ENCODE peak calls at places on chromosomes 4 and X, in four cellular contexts. I, P, H and M are unnamed samples.
A peak's percentile ranks its signal among the peaks of the same experiment; 100 is the strongest.

GRCh38 chrX:117711774-117712173 is 404.8 kb downstream of the KLHL13 start:
- DNase-seq in I (peak; percentile 48), P (no peak), H (no peak), M (no peak)

GRCh38 chr4:47490550-47490949 is 5.5 kb downstream of the ATP10D start:
- DNase-seq in I (peak; percentile 16), P (no peak), H (no peak), M (peak; percentile 51)

GRCh38 chr4:44553143-44553542 is 98.3 kb downstream of the YIPF7 start:
- DNase-seq in I (no peak), P (no peak), H (no peak), M (no peak)

GRCh38 chr4:27079056-27079455 is 218.4 kb downstream of the STIM2 start:
- DNase-seq in I (no peak), P (no peak), H (no peak), M (no peak)

GRCh38 chrX:120769576-120770341 is 105.9 kb downstream of the CT47B1 start:
- DNase-seq in I (peak; percentile 19), P (peak; percentile 80), H (peak; percentile 23), M (peak; percentile 25)

GRCh38 chr4:142365386-142365785 is 480.7 kb downstream of the INPP4B start:
- DNase-seq in I (no peak), P (no peak), H (no peak), M (no peak)

GRCh38 chrX:55056820-55057690 is 17.8 kb upstream of the PAGE2B start:
- DNase-seq in I (no peak), P (no peak), H (no peak), M (no peak)

GRCh38 chr4:54558889-54559682 is 98.7 kb upstream of the KIT start:
- DNase-seq in I (no peak), P (no peak), H (no peak), M (no peak)

GRCh38 chrX:70826715-70827114 is 81.8 kb downstream of the TEX11 start:
- DNase-seq in I (no peak), P (no peak), H (no peak), M (no peak)

GRCh38 chrX:135923353-135923752 is 29.8 kb downstream of the SAGE1 start:
- DNase-seq in I (no peak), P (no peak), H (no peak), M (peak; percentile 16)

GRCh38 chrX:77342028-77342427 is 105.2 kb upstream of the FGF16 start:
- DNase-seq in I (no peak), P (no peak), H (no peak), M (no peak)

GRCh38 chr4:17232575-17233253 is 279.2 kb downstream of the QDPR start:
- DNase-seq in I (peak; percentile 61), P (peak; percentile 78), H (no peak), M (no peak)

GRCh38 chrX:115138040-115138439 is 51.2 kb upstream of the RBMXL3 start:
- DNase-seq in I (no peak), P (no peak), H (no peak), M (no peak)

GRCh38 chr4:7430368-7430964 is 4.3 kb downstream of the PSAPL1 start:
- DNase-seq in I (no peak), P (no peak), H (no peak), M (no peak)

GRCh38 chrX:38798956-38799355 is 2.3 kb upstream of the MID1IP1 start:
- DNase-seq in I (no peak), P (peak; percentile 53), H (no peak), M (no peak)

GRCh38 chrX:52594658-52595057 is 60.0 kb downstream of the SSX7 start:
- DNase-seq in I (no peak), P (no peak), H (no peak), M (no peak)

GRCh38 chrX:135977611-135978010 is 3.8 kb upstream of the MMGT1 start:
- DNase-seq in I (no peak), P (peak; percentile 39), H (no peak), M (no peak)

GRCh38 chr4:112031712-112032328 is 113.4 kb upstream of the FAM241A start:
- DNase-seq in I (peak; percentile 36), P (peak; percentile 81), H (no peak), M (peak; percentile 53)

GRCh38 chr4:107736924-107737448 is 17.0 kb upstream of the PAPSS1 start:
- DNase-seq in I (peak; percentile 45), P (peak; percentile 70), H (no peak), M (peak; percentile 69)